ENCODE peak calls at places on chromosomes 2 and 18, in nine cellular contexts. F is HT1080; L is stimulated activated CD4-positive, alpha-beta T cell treated with anti-CD3 and anti-CD28 coated beads, TNF-alpha, amount 100 ng/mL, for 24 hours; D is T-helper 1 cell; S is RWPE1; U is endothelial cell; I is stimulated activated naive CD8-positive, alpha-beta T cell treated with anti-CD3 and anti-CD28 coated beads, Interleukin-15, Interleukin-2, amounts not matched to agents 100 U/mL and 50 U/mL, for 24 hours; J is amygdala; W is skeletal muscle cell. X is an unnamed sample.

GRCh38 chr18:14930576-14930975 is 182.6 kb downstream of the ANKRD30B start:
- DNase-seq in F (no peak), L (no peak), D (no peak), S (no peak), U (no peak), I (no peak), J (no peak), W (no peak), X (no peak)

GRCh38 chr2:120346034-120346666 is at the start of gene INHBB:
- DNase-seq in F (no peak), L (no peak), D (no peak), S (no peak), U (no peak), I (peak; percentile 6), J (no peak), W (no peak), X (peak; percentile 13)

GRCh38 chr18:68035709-68036522 is 519.4 kb upstream of the DSEL start:
- DNase-seq in F (no peak), L (no peak), D (no peak), S (no peak), U (no peak), I (no peak), J (no peak), W (peak; percentile 31), X (no peak)

GRCh38 chr2:232667989-232668583 is 29.0 kb upstream of the GIGYF2 start:
- DNase-seq in F (no peak), L (no peak), D (no peak), S (no peak), U (no peak), I (no peak), J (peak; percentile 73), W (no peak), X (no peak)

GRCh38 chr2:98445167-98445522 is 487 bp downstream of the INPP4A start:
- DNase-seq in F (no peak), L (no peak), D (no peak), S (peak; percentile 24), U (no peak), I (peak; percentile 46), J (no peak), W (no peak), X (no peak)

GRCh38 chr18:69845588-69846506 is 101.8 kb downstream of the CD226 start:
- DNase-seq in F (no peak), L (no peak), D (no peak), S (no peak), U (no peak), I (no peak), J (no peak), W (no peak), X (peak; percentile 12)

GRCh38 chr18:61702007-61702406 is 190.8 kb downstream of the RNF152 start:
- DNase-seq in F (peak; percentile 61), L (no peak), D (no peak), S (peak; percentile 7), U (no peak), I (no peak), J (no peak), W (peak; percentile 56), X (no peak)

GRCh38 chr2:63059434-63060078 is 8.9 kb downstream of the OTX1 start:
- DNase-seq in F (no peak), L (no peak), D (no peak), S (no peak), U (peak; percentile 19), I (no peak), J (no peak), W (no peak), X (no peak)

GRCh38 chr18:36459786-36460185 is 162.3 kb downstream of the FHOD3 start:
- DNase-seq in F (no peak), L (no peak), D (no peak), S (no peak), U (no peak), I (no peak), J (no peak), W (no peak), X (no peak)

GRCh38 chr2:121412349-121412748 is 118.3 kb upstream of the RNU4ATAC start:
- DNase-seq in F (no peak), L (no peak), D (no peak), S (no peak), U (no peak), I (no peak), J (no peak), W (no peak), X (no peak)

GRCh38 chr2:167681234-167681633 is 566.2 kb downstream of the STK39 start:
- DNase-seq in F (no peak), L (no peak), D (no peak), S (no peak), U (no peak), I (no peak), J (no peak), W (no peak), X (no peak)

GRCh38 chr2:185734658-185735057 is 3.9 kb upstream of the FSIP2 start:
- DNase-seq in F (no peak), L (no peak), D (no peak), S (no peak), U (no peak), I (no peak), J (no peak), W (no peak), X (no peak)

GRCh38 chr18:43620936-43621335 is 343.6 kb upstream of the SYT4 start:
- DNase-seq in F (peak; percentile 37), L (no peak), D (peak; percentile 1), S (peak; percentile 8), U (no peak), I (no peak), J (no peak), W (no peak), X (no peak)

GRCh38 chr18:59672125-59672769 is 25.0 kb downstream of the CCBE1 start:
- DNase-seq in F (no peak), L (no peak), D (no peak), S (no peak), U (no peak), I (no peak), J (no peak), W (peak; percentile 46), X (no peak)

GRCh38 chr2:171813126-171813525 is 80.9 kb downstream of the SLC25A12 start:
- DNase-seq in F (no peak), L (no peak), D (no peak), S (no peak), U (no peak), I (no peak), J (no peak), W (no peak), X (no peak)

GRCh38 chr18:56945171-56945863 is 201.6 kb upstream of the BOD1L2 start:
- DNase-seq in F (no peak), L (no peak), D (no peak), S (no peak), U (no peak), I (no peak), J (no peak), W (no peak), X (no peak)

GRCh38 chr18:55224086-55224625 is 264.9 kb upstream of the CCDC68 start:
- DNase-seq in F (no peak), L (no peak), D (no peak), S (no peak), U (no peak), I (no peak), J (no peak), W (no peak), X (no peak)

GRCh38 chr2:210428415-210429179 is 48.0 kb downstream of the LANCL1 start:
- DNase-seq in F (no peak), L (no peak), D (no peak), S (no peak), U (no peak), I (no peak), J (no peak), W (peak; percentile 50), X (no peak)

GRCh38 chr2:64260817-64261216 is 116.6 kb upstream of the PELI1 start:
- DNase-seq in F (no peak), L (no peak), D (peak; percentile 53), S (no peak), U (peak; percentile 50), I (peak; percentile 34), J (peak; percentile 57), W (no peak), X (peak; percentile 71)

GRCh38 chr2:21097331-21097730 is 26.4 kb upstream of the TDRD15 start:
- DNase-seq in F (no peak), L (no peak), D (no peak), S (no peak), U (no peak), I (no peak), J (no peak), W (no peak), X (no peak)

X was measured in transverse colon.